ENCODE peak calls at places on chromosome 9, in seven cellular contexts. J is PC-9, W is fibroblast of lung, H is cardiac muscle cell, T is K562, A is suprapubic skin, O is IMR-90. Z is an unnamed sample.

GRCh38 chr9:37943329-37944265 is 39.7 kb upstream of the SLC25A51 start:
- DNase-seq in A (no peak), H (peak), J (peak), W (peak), O (peak), T (no peak), Z (peak)

GRCh38 chr9:20326516-20326915 is 295.8 kb downstream of the MLLT3 start:
- DNase-seq in J (no peak), H (no peak), A (no peak), T (no peak), W (no peak), O (no peak), Z (no peak)

GRCh38 chr9:6759114-6759977 is 1.6 kb downstream of the KDM4C start:
- DNase-seq in T (no peak), A (no peak), W (peak), H (no peak), O (peak), J (peak), Z (peak)

GRCh38 chr9:27431573-27431972 is 92.5 kb upstream of the IFNK start:
- DNase-seq in O (no peak), T (no peak), A (no peak), J (no peak), H (no peak), W (no peak), Z (no peak)

GRCh38 chr9:123925820-123926219 is 4.1 kb downstream of the DENND1A start:
- DNase-seq in H (no peak), A (no peak), W (peak), O (peak), J (no peak), T (no peak), Z (no peak)

GRCh38 chr9:136443087-136443486 is 3.4 kb upstream of the INPP5E start:
- DNase-seq in T (no peak), O (no peak), W (no peak), A (no peak), H (no peak), J (no peak), Z (no peak)

GRCh38 chr9:113011911-113012381 is at the start of gene ZNF883:
- DNase-seq in A (no peak), H (peak), W (peak), J (peak), T (peak), O (peak), Z (no peak)

GRCh38 chr9:124390812-124391658 is 24.2 kb downstream of the PSMB7 start:
- DNase-seq in A (no peak), H (no peak), T (peak), W (peak), J (no peak), O (peak), Z (no peak)

GRCh38 chr9:35579130-35579529 is 25.9 kb upstream of the TESK1 start:
- DNase-seq in T (no peak), O (peak), W (no peak), A (no peak), H (no peak), J (no peak), Z (no peak)

GRCh38 chr9:83334320-83334719 is 203.9 kb downstream of the FRMD3 start:
- DNase-seq in O (peak), W (peak), T (peak), A (peak), J (peak), H (peak), Z (peak)

GRCh38 chr9:109520475-109521132 is 22.5 kb upstream of the PTPN3 start:
- DNase-seq in W (peak), J (peak), A (peak), H (peak), T (peak), O (peak), Z (peak)

GRCh38 chr9:131578778-131579504 is 33.6 kb downstream of the PRRT1B start:
- DNase-seq in A (no peak), O (no peak), W (no peak), J (no peak), H (no peak), T (no peak), Z (no peak)

GRCh38 chr9:131193051-131193450 is 67.7 kb downstream of the NUP214 start:
- DNase-seq in J (no peak), W (no peak), H (no peak), A (no peak), T (no peak), O (no peak), Z (no peak)

GRCh38 chr9:135184661-135185459 is 97.4 kb downstream of the OLFM1 start:
- DNase-seq in H (no peak), O (no peak), T (peak), W (no peak), J (no peak), A (no peak), Z (no peak)

GRCh38 chr9:36328798-36329411 is 70.7 kb upstream of the GNE start:
- DNase-seq in O (peak), A (no peak), W (peak), T (peak), J (peak), H (peak), Z (peak)

GRCh38 chr9:10274156-10274555 is 338.6 kb downstream of the PTPRD start:
- DNase-seq in T (no peak), J (no peak), A (no peak), O (no peak), H (peak), W (no peak), Z (no peak)

GRCh38 chr9:91771864-91772263 is 178.2 kb downstream of the ROR2 start:
- DNase-seq in H (no peak), W (peak), J (no peak), O (no peak), T (no peak), A (no peak), Z (no peak)

GRCh38 chr9:119322137-119322695 is 47.0 kb downstream of the BRINP1 start:
- DNase-seq in J (no peak), O (no peak), H (peak), T (no peak), A (no peak), W (peak), Z (no peak)

GRCh38 chr9:134390537-134390936 is 64.3 kb downstream of the RXRA start:
- DNase-seq in H (no peak), W (no peak), J (no peak), T (no peak), A (no peak), O (no peak), Z (no peak)

GRCh38 chr9:93112116-93112863 is 16.3 kb downstream of the CARD19 start:
- DNase-seq in O (no peak), H (no peak), A (peak), T (no peak), J (no peak), W (no peak), Z (no peak)

GRCh38 chr9:116372081-116372673 is 218.6 kb downstream of the PAPPA start:
- DNase-seq in J (no peak), O (no peak), W (no peak), T (no peak), A (no peak), H (no peak), Z (no peak)

GRCh38 chr9:135504262-135505229 is 4.1 kb downstream of the MRPS2 start:
- DNase-seq in T (peak), H (peak), A (peak), J (peak), W (peak), O (peak), Z (no peak)

GRCh38 chr9:109652971-109653370 is 127.0 kb upstream of the PALM2AKAP2 start:
- DNase-seq in A (no peak), O (peak), W (peak), J (peak), T (no peak), H (peak), Z (no peak)

GRCh38 chr9:120708526-120709224 is 5.6 kb downstream of the MEGF9 start:
- DNase-seq in W (peak), J (no peak), O (peak), A (no peak), H (no peak), T (no peak), Z (no peak)

GRCh38 chr9:6771722-6772121 is 13.9 kb downstream of the KDM4C start:
- DNase-seq in J (no peak), T (no peak), W (no peak), H (no peak), O (no peak), A (no peak), Z (no peak)

GRCh38 chr9:104934686-104935413 is 6.9 kb upstream of the ABCA1 start:
- DNase-seq in J (no peak), H (no peak), O (peak), A (no peak), W (no peak), T (no peak), Z (no peak)

GRCh38 chr9:128102861-128103588 is 24.5 kb downstream of the PTGES2 start:
- DNase-seq in J (no peak), H (no peak), O (no peak), T (no peak), W (no peak), A (no peak), Z (no peak)
- TF ChIP-seq CTCF in J (no peak), H (no peak), O (no peak), T (no peak), W (no peak), A (no peak), Z (no peak)

DNA sequence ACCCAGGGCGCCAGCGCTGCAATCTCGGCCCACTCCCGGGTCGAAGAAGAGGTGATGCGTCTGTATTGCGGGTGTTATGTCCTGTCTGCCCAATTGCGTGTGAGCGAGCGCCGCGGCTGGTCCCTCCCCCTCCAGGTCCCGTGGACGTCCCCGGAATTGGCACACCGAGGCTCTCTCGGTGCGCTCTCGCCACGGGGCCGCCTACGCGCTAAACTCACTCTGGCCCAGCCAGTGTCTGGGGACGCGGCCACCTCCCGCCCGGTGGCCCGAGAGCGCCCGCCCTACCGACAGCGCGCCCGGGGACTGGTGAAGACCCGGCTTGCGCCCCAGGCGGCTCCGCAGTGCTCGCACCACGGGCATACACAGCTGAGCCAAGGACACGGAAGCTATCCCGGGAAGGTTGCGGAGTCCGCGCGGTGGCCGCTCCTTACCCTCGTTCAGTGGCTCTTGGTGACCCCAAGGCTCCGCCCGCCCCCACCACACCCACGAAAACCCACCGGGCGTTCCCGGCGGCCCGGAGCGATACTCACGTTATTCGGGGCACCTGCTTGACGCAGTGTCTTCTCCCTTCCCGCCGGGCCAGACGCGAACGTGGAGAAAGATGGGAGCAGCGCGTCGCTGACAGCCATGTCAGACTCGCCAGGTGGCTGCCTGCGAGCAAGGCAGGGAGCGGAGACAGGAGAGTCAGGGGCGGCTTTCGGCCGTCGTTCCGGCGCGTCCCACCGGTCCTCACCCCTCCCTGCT is 997 bp downstream of the KLF4 start:
- DNase-seq in J (peak), O (peak), A (peak), H (peak), T (no peak), W (peak), Z (no peak)
- H3K4me3 ChIP-seq in J (peak), O (peak), A (peak), H (peak), T (peak), W (peak), Z (peak)

GRCh38 chr9:42852133-42852532 is 668.7 kb downstream of the SPATA31A6 start:
- DNase-seq in A (no peak), T (no peak), J (no peak), O (no peak), H (peak), W (peak), Z (no peak)
- TF ChIP-seq CTCF in A (peak), T (no peak), J (no peak), O (no peak), H (no peak), W (no peak), Z (no peak)

GRCh38 chr9:33750839-33751339 is 44.5 kb upstream of the PRSS3 start:
- DNase-seq in T (no peak), A (no peak), W (peak), J (no peak), O (no peak), H (peak), Z (no peak)
- H3K4me3 ChIP-seq in T (no peak), A (peak), W (peak), J (peak), O (peak), H (peak), Z (peak)

GRCh38 chr9:126117631-126118030 is 209.0 kb upstream of the MVB12B start:
- DNase-seq in W (no peak), O (no peak), J (no peak), H (no peak), A (no peak), T (no peak), Z (no peak)
- TF ChIP-seq CTCF in W (no peak), O (no peak), J (no peak), H (no peak), A (no peak), T (no peak), Z (no peak)

GRCh38 chr9:95772320-95773060 is 103.0 kb upstream of the ERCC6L2 start:
- DNase-seq in O (peak), H (peak), J (no peak), A (no peak), T (no peak), W (peak), Z (no peak)

GRCh38 chr9:95769909-95770433 is 105.5 kb upstream of the ERCC6L2 start:
- DNase-seq in H (no peak), W (no peak), J (no peak), T (no peak), A (no peak), O (no peak), Z (no peak)

GRCh38 chr9:95770653-95771131 is 104.8 kb upstream of the ERCC6L2 start:
- DNase-seq in A (no peak), H (peak), J (no peak), W (peak), O (no peak), T (no peak), Z (no peak)

GRCh38 chr9:95773061-95773433 is 102.4 kb upstream of the ERCC6L2 start:
- DNase-seq in O (peak), W (peak), J (no peak), A (no peak), H (no peak), T (no peak), Z (no peak)

GRCh38 chr9:95771556-95772280 is 103.8 kb upstream of the ERCC6L2 start:
- DNase-seq in T (no peak), H (peak), J (no peak), A (no peak), O (peak), W (peak), Z (no peak)
- H3K4me3 ChIP-seq in T (no peak), H (no peak), J (no peak), A (no peak), O (no peak), W (no peak), Z (no peak)